ENCODE peak calls at places on chromosomes 11 and 22, in nine cellular contexts. G is AG04449; T is AG08395; H is WTC11; W is anterior cingulate cortex; Q is upper lobe of right lung; Z is cardiac fibroblast; C is EL; B is stimulated activated CD8-positive, alpha-beta memory T cell treated with anti-CD3 and anti-CD28 coated beads, Interleukin-15, amount 100 ng/mL, for 24 hours. X is an unnamed sample.

GRCh38 chr22:26918236-26918635 is 260.8 kb downstream of the MIAT start:
- DNase-seq in G (no peak), T (no peak), H (no peak), W (no peak), Q (no peak), Z (peak), C (peak), B (no peak), X (no peak)

GRCh38 chr11:86627776-86628455 is 44.5 kb downstream of the ME3 start:
- DNase-seq in G (no peak), T (peak), H (no peak), W (no peak), Q (no peak), Z (no peak), C (no peak), B (no peak), X (no peak)

GRCh38 chr11:7551571-7551970 is 37.8 kb downstream of the PPFIBP2 start:
- DNase-seq in G (no peak), T (peak), H (no peak), W (no peak), Q (no peak), Z (peak), C (peak), B (no peak), X (peak)

GRCh38 chr11:35474677-35475076 is 50.7 kb downstream of the PAMR1 start:
- DNase-seq in G (no peak), T (no peak), H (no peak), W (no peak), Q (no peak), Z (no peak), C (no peak), B (no peak), X (no peak)

GRCh38 chr22:35544810-35545209 is 4.2 kb downstream of the RASD2 start:
- DNase-seq in G (no peak), T (no peak), H (no peak), W (no peak), Q (no peak), Z (no peak), C (no peak), B (no peak), X (no peak)

GRCh38 chr22:20246368-20247009 is 21.6 kb downstream of the RTN4R start:
- DNase-seq in G (no peak), T (no peak), H (peak), W (no peak), Q (no peak), Z (no peak), C (no peak), B (no peak), X (no peak)

GRCh38 chr11:78961938-78962701 is 387.5 kb upstream of the NARS2 start:
- DNase-seq in G (no peak), T (peak), H (peak), W (peak), Q (no peak), Z (peak), C (peak), B (no peak), X (no peak)

GRCh38 chr11:69012092-69013008 is 696 bp downstream of the MRGPRF start:
- DNase-seq in G (no peak), T (peak), H (no peak), W (no peak), Q (no peak), Z (no peak), C (peak), B (no peak), X (no peak)

GRCh38 chr11:1055990-1056771 is 18.5 kb upstream of the MUC2 start:
- DNase-seq in G (no peak), T (no peak), H (peak), W (no peak), Q (peak), Z (no peak), C (no peak), B (no peak), X (no peak)

GRCh38 chr11:119421351-119421750 is 1.6 kb downstream of the THY1 start:
- DNase-seq in G (no peak), T (no peak), H (no peak), W (no peak), Q (no peak), Z (peak), C (peak), B (no peak), X (no peak)

GRCh38 chr11:450809-451451 is 851 bp downstream of the PTDSS2 start:
- DNase-seq in G (peak), T (peak), H (peak), W (peak), Q (peak), Z (peak), C (peak), B (peak), X (no peak)

GRCh38 chr11:32087602-32088001 is 3.3 kb upstream of the RCN1 start:
- DNase-seq in G (no peak), T (peak), H (no peak), W (no peak), Q (no peak), Z (peak), C (peak), B (no peak), X (peak)

X was measured in non-pigmented ciliary epithelial cell.